ENCODE peak calls at places on chromosomes 5 and 9, in five cellular contexts. One of them, this sample, is unnamed.

GRCh38 chr5:89584339-89584956 is 701.5 kb upstream of the MEF2C start:
- DNase-seq in CD8-positive, alpha-beta T cell: no peak
- DNase-seq in WERI-Rb-1: no peak
- DNase-seq in upper lobe of right lung: no peak
- DNase-seq in sigmoid colon: no peak
- DNase-seq in this sample: no peak

GRCh38 chr9:88706193-88707112 is 171.5 kb downstream of the NXNL2 start:
- DNase-seq in sigmoid colon: no peak
- DNase-seq in CD8-positive, alpha-beta T cell: no peak
- DNase-seq in upper lobe of right lung: no peak
- DNase-seq in WERI-Rb-1: no peak
- DNase-seq in this sample: no peak

GRCh38 chr5:6757414-6757969 is 44.3 kb downstream of the TENT4A start:
- DNase-seq in sigmoid colon: peak; percentile 18
- DNase-seq in WERI-Rb-1: no peak
- DNase-seq in upper lobe of right lung: peak; percentile 21
- DNase-seq in CD8-positive, alpha-beta T cell: no peak
- DNase-seq in this sample: no peak

GRCh38 chr5:78162253-78162862 is 132.1 kb downstream of the AP3B1 start:
- DNase-seq in CD8-positive, alpha-beta T cell: no peak
- DNase-seq in upper lobe of right lung: no peak
- DNase-seq in WERI-Rb-1: peak; percentile 33
- DNase-seq in sigmoid colon: no peak
- DNase-seq in this sample: no peak

GRCh38 chr5:135269224-135269623 is 129.8 kb downstream of the MACROH2A1 start:
- DNase-seq in WERI-Rb-1: no peak
- DNase-seq in upper lobe of right lung: no peak
- DNase-seq in CD8-positive, alpha-beta T cell: no peak
- DNase-seq in sigmoid colon: no peak
- DNase-seq in this sample: no peak

GRCh38 chr5:5492087-5492933 is 69.8 kb downstream of the ICE1 start:
- DNase-seq in CD8-positive, alpha-beta T cell: peak; percentile 45
- DNase-seq in upper lobe of right lung: no peak
- DNase-seq in WERI-Rb-1: peak; percentile 62
- DNase-seq in sigmoid colon: no peak
- DNase-seq in this sample: no peak

GRCh38 chr9:128078504-128079434 is 10.7 kb downstream of the SLC25A25 start:
- DNase-seq in upper lobe of right lung: no peak
- DNase-seq in WERI-Rb-1: no peak
- DNase-seq in sigmoid colon: no peak
- DNase-seq in CD8-positive, alpha-beta T cell: no peak
- DNase-seq in this sample: no peak

GRCh38 chr5:172773481-172774469 is 2.8 kb upstream of the DUSP1 start:
- DNase-seq in upper lobe of right lung: peak; percentile 62
- DNase-seq in WERI-Rb-1: peak; percentile 64
- DNase-seq in CD8-positive, alpha-beta T cell: no peak
- DNase-seq in sigmoid colon: no peak
- DNase-seq in this sample: no peak

GRCh38 chr5:44932922-44933585 is 124.3 kb downstream of the MRPS30 start:
- DNase-seq in upper lobe of right lung: no peak
- DNase-seq in sigmoid colon: no peak
- DNase-seq in WERI-Rb-1: no peak
- DNase-seq in CD8-positive, alpha-beta T cell: no peak
- DNase-seq in this sample: no peak

GRCh38 chr5:64417390-64417789 is 88.4 kb upstream of the RGS7BP start:
- DNase-seq in CD8-positive, alpha-beta T cell: no peak
- DNase-seq in upper lobe of right lung: no peak
- DNase-seq in sigmoid colon: no peak
- DNase-seq in WERI-Rb-1: no peak
- DNase-seq in this sample: no peak

GRCh38 chr9:111375817-111376564 is 46.0 kb upstream of the OR2K2 start:
- DNase-seq in upper lobe of right lung: no peak
- DNase-seq in CD8-positive, alpha-beta T cell: no peak
- DNase-seq in WERI-Rb-1: no peak
- DNase-seq in sigmoid colon: no peak
- DNase-seq in this sample: no peak

GRCh38 chr5:103866169-103866568 is 303.6 kb upstream of the NUDT12 start:
- DNase-seq in WERI-Rb-1: no peak
- DNase-seq in sigmoid colon: no peak
- DNase-seq in upper lobe of right lung: no peak
- DNase-seq in CD8-positive, alpha-beta T cell: no peak
- DNase-seq in this sample: no peak

GRCh38 chr9:69454327-69454726 is 129.3 kb downstream of the ENTREP1 start:
- DNase-seq in upper lobe of right lung: no peak
- DNase-seq in sigmoid colon: no peak
- DNase-seq in CD8-positive, alpha-beta T cell: no peak
- DNase-seq in WERI-Rb-1: no peak
- DNase-seq in this sample: no peak

GRCh38 chr5:74082504-74082903 is 456.5 kb downstream of the ARHGEF28 start:
- DNase-seq in WERI-Rb-1: no peak
- DNase-seq in CD8-positive, alpha-beta T cell: no peak
- DNase-seq in upper lobe of right lung: no peak
- DNase-seq in sigmoid colon: no peak
- DNase-seq in this sample: no peak

GRCh38 chr5:109866051-109866450 is 176.3 kb downstream of the MAN2A1 start:
- DNase-seq in WERI-Rb-1: no peak
- DNase-seq in sigmoid colon: no peak
- DNase-seq in CD8-positive, alpha-beta T cell: no peak
- DNase-seq in upper lobe of right lung: no peak
- DNase-seq in this sample: no peak

GRCh38 chr5:135543151-135543818 is 7.5 kb upstream of the NEUROG1 start:
- DNase-seq in WERI-Rb-1: peak; percentile 28
- DNase-seq in upper lobe of right lung: no peak
- DNase-seq in CD8-positive, alpha-beta T cell: no peak
- DNase-seq in sigmoid colon: no peak
- DNase-seq in this sample: no peak

GRCh38 chr5:169696621-169697517 is 59.8 kb downstream of the DOCK2 start:
- DNase-seq in sigmoid colon: no peak
- DNase-seq in CD8-positive, alpha-beta T cell: no peak
- DNase-seq in WERI-Rb-1: no peak
- DNase-seq in upper lobe of right lung: no peak
- DNase-seq in this sample: no peak

GRCh38 chr9:72542917-72543316 is 21.5 kb downstream of the TMC1 start:
- DNase-seq in CD8-positive, alpha-beta T cell: no peak
- DNase-seq in sigmoid colon: no peak
- DNase-seq in WERI-Rb-1: no peak
- DNase-seq in upper lobe of right lung: no peak
- DNase-seq in this sample: no peak

GRCh38 chr5:68953885-68954617 is 139.8 kb upstream of the SLC30A5 start:
- DNase-seq in CD8-positive, alpha-beta T cell: no peak
- DNase-seq in upper lobe of right lung: no peak
- DNase-seq in sigmoid colon: no peak
- DNase-seq in WERI-Rb-1: no peak
- DNase-seq in this sample: no peak

GRCh38 chr5:173441053-173441628 is 112.9 kb upstream of the STC2 start:
- DNase-seq in sigmoid colon: no peak
- DNase-seq in upper lobe of right lung: no peak
- DNase-seq in WERI-Rb-1: no peak
- DNase-seq in CD8-positive, alpha-beta T cell: no peak
- DNase-seq in this sample: no peak

GRCh38 chr9:89978185-89978584 is 373.4 kb downstream of the GADD45G start:
- DNase-seq in upper lobe of right lung: no peak
- DNase-seq in CD8-positive, alpha-beta T cell: no peak
- DNase-seq in sigmoid colon: no peak
- DNase-seq in WERI-Rb-1: no peak
- DNase-seq in this sample: no peak

GRCh38 chr9:133608881-133609280 is 308 bp downstream of the FAM163B start:
- DNase-seq in sigmoid colon: no peak
- DNase-seq in upper lobe of right lung: no peak
- DNase-seq in CD8-positive, alpha-beta T cell: no peak
- DNase-seq in WERI-Rb-1: no peak
- DNase-seq in this sample: peak; percentile 70

GRCh38 chr9:118693645-118694044 is 675.6 kb downstream of the BRINP1 start:
- DNase-seq in upper lobe of right lung: no peak
- DNase-seq in sigmoid colon: no peak
- DNase-seq in WERI-Rb-1: no peak
- DNase-seq in CD8-positive, alpha-beta T cell: no peak
- DNase-seq in this sample: no peak

GRCh38 chr5:88092938-88093635 is 175.6 kb downstream of the TMEM161B start:
- DNase-seq in CD8-positive, alpha-beta T cell: no peak
- DNase-seq in upper lobe of right lung: no peak
- DNase-seq in sigmoid colon: no peak
- DNase-seq in WERI-Rb-1: no peak
- DNase-seq in this sample: no peak

GRCh38 chr5:75053286-75054109 is 1.1 kb upstream of the GCNT4 start:
- DNase-seq in CD8-positive, alpha-beta T cell: peak; percentile 72
- DNase-seq in upper lobe of right lung: peak; percentile 83
- DNase-seq in WERI-Rb-1: peak; percentile 50
- DNase-seq in sigmoid colon: peak; percentile 71
- DNase-seq in this sample: peak; percentile 84

GRCh38 chr5:129361441-129362025 is 98.6 kb upstream of the ADAMTS19 start:
- DNase-seq in CD8-positive, alpha-beta T cell: no peak
- DNase-seq in sigmoid colon: no peak
- DNase-seq in WERI-Rb-1: no peak
- DNase-seq in upper lobe of right lung: no peak
- DNase-seq in this sample: no peak

GRCh38 chr9:128068656-128069221 is 707 bp downstream of the SLC25A25 start:
- DNase-seq in upper lobe of right lung: peak; percentile 71
- DNase-seq in CD8-positive, alpha-beta T cell: no peak
- DNase-seq in sigmoid colon: no peak
- DNase-seq in WERI-Rb-1: no peak
- DNase-seq in this sample: peak; percentile 79

GRCh38 chr5:126138475-126139005 is 284.7 kb upstream of the GRAMD2B start:
- DNase-seq in sigmoid colon: no peak
- DNase-seq in upper lobe of right lung: no peak
- DNase-seq in CD8-positive, alpha-beta T cell: no peak
- DNase-seq in WERI-Rb-1: no peak
- DNase-seq in this sample: no peak

DNA sequence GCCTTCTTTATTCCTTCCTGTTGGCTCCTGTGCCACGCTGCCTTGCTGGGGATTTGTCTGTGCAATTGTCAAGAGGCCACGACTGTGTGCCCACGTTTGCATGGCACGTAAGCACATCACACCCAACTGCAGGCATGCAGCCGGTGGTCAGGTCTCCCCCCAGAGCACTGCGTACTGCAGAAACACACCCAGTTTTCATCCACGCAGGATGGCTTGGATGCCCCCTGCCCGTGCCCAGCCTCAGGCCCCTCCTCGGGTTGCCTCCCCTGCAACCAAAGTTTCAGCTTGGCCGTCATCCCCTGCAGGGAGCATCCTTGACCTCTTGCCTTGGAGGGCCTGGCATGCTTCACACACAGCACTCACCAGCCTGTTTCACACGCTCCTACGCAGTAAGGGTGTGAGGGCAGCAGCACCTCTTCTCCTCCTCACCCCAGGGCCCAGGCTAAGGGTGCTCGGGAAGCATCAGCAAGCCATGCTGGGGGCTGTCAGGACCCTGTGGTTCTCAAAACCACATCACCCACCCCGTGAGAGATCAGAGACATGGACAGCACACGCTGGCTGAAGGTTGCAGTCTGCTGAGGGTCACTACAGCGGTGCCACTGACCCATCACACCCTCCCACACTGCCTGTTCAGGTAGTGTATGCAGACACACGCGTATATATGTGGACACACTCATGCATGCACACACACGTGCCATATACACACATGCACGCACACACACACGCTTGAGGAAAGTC is 3.1 kb downstream of the MRPL36 start:
- DNase-seq in WERI-Rb-1: no peak
- DNase-seq in upper lobe of right lung: peak; percentile 54
- DNase-seq in sigmoid colon: peak; percentile 54
- DNase-seq in CD8-positive, alpha-beta T cell: no peak
- DNase-seq in this sample: peak; percentile 40
- H3K4me3 ChIP-seq in WERI-Rb-1: no peak overlapping the region
- H3K4me3 ChIP-seq in upper lobe of right lung: no peak overlapping the region
- H3K4me3 ChIP-seq in sigmoid colon: no peak overlapping the region
- H3K4me3 ChIP-seq in CD8-positive, alpha-beta T cell: no peak overlapping the region
- H3K4me3 ChIP-seq in this sample: no peak overlapping the region

GRCh38 chr5:72402381-72402890 is 82.3 kb downstream of the PTCD2 start:
- DNase-seq in CD8-positive, alpha-beta T cell: no peak
- DNase-seq in upper lobe of right lung: no peak
- DNase-seq in sigmoid colon: no peak
- DNase-seq in WERI-Rb-1: no peak
- DNase-seq in this sample: no peak
- H3K27ac ChIP-seq in CD8-positive, alpha-beta T cell: no peak overlapping the region
- H3K27ac ChIP-seq in upper lobe of right lung: no peak overlapping the region
- H3K27ac ChIP-seq in sigmoid colon: peak overlapping the region; percentile 30
- H3K27ac ChIP-seq in WERI-Rb-1: no peak overlapping the region
- H3K27ac ChIP-seq in this sample: peak overlapping the region; percentile 9

GRCh38 chr5:41335596-41335995 is 122.3 kb upstream of the C6 start:
- DNase-seq in upper lobe of right lung: no peak
- DNase-seq in WERI-Rb-1: no peak
- DNase-seq in sigmoid colon: no peak
- DNase-seq in CD8-positive, alpha-beta T cell: no peak
- DNase-seq in this sample: no peak

GRCh38 chr5:41337240-41337639 is 123.9 kb upstream of the C6 start:
- DNase-seq in CD8-positive, alpha-beta T cell: no peak
- DNase-seq in sigmoid colon: no peak
- DNase-seq in upper lobe of right lung: no peak
- DNase-seq in WERI-Rb-1: no peak
- DNase-seq in this sample: no peak

GRCh38 chr5:41334758-41335157 is 121.4 kb upstream of the C6 start:
- DNase-seq in sigmoid colon: peak; percentile 65
- DNase-seq in WERI-Rb-1: no peak
- DNase-seq in upper lobe of right lung: no peak
- DNase-seq in CD8-positive, alpha-beta T cell: no peak
- DNase-seq in this sample: peak; percentile 50

GRCh38 chr5:41336471-41336870 is 123.1 kb upstream of the C6 start:
- DNase-seq in CD8-positive, alpha-beta T cell: no peak
- DNase-seq in sigmoid colon: no peak
- DNase-seq in upper lobe of right lung: no peak
- DNase-seq in WERI-Rb-1: no peak
- DNase-seq in this sample: no peak

DNA sequence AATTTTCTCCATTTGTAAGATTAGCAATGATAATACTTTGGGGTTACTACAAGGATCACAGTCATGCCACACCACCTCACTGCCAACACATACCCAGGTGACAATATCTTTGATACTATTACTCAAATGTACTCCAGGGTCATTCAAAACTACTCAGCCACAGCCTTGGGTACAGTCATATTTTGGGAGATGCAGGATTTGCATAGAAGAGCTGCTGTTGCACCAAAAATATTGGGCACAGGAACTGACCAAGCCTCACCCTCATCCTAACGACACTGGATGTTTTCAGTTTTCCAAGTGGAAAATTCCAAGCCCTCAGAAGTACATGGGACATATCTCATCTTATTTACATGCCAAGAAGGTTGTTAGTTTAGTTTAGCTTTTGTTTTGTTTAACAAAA is 120.9 kb upstream of the C6 start:
- DNase-seq in sigmoid colon: no peak
- DNase-seq in upper lobe of right lung: no peak
- DNase-seq in WERI-Rb-1: no peak
- DNase-seq in CD8-positive, alpha-beta T cell: no peak
- DNase-seq in this sample: no peak
- H3K4me3 ChIP-seq in sigmoid colon: no peak overlapping the region
- H3K4me3 ChIP-seq in upper lobe of right lung: no peak overlapping the region
- H3K4me3 ChIP-seq in WERI-Rb-1: no peak overlapping the region
- H3K4me3 ChIP-seq in CD8-positive, alpha-beta T cell: no peak overlapping the region
- H3K4me3 ChIP-seq in this sample: no peak overlapping the region

DNA sequence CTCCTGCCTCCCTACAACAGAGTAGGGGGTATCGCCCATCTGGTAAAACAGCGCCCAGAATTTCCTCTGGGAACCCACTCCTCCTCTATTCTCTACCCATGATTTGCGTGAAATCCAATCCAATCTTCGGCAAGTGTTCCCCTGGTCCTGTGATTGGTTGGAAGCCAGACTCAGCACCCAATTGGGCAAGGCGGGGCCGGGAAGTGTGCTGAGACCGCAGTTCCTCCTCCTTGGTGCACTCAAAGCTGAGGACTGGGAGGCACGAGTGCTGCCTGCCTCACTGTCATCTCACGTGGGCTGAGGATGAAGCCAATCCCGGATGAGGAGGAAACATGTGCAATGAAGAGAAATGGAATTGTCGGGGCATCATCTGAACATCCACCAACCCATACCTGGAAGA is 21.0 kb downstream of the CPLX2 start:
- DNase-seq in upper lobe of right lung: no peak
- DNase-seq in sigmoid colon: peak; percentile 33
- DNase-seq in CD8-positive, alpha-beta T cell: no peak
- DNase-seq in WERI-Rb-1: peak; percentile 53
- DNase-seq in this sample: no peak
- H3K27ac ChIP-seq in upper lobe of right lung: no peak overlapping the region
- H3K27ac ChIP-seq in sigmoid colon: no peak overlapping the region
- H3K27ac ChIP-seq in CD8-positive, alpha-beta T cell: no peak overlapping the region
- H3K27ac ChIP-seq in WERI-Rb-1: no peak overlapping the region
- H3K27ac ChIP-seq in this sample: no peak overlapping the region